ENCODE peak calls at places on chromosomes 13 and 19, in six cellular contexts. I, F, H, S, G and U are unnamed samples.
A peak's percentile ranks its signal among the peaks of the same experiment; 100 is the strongest.

GRCh38 chr19:18687740-18688465 is 4.4 kb downstream of the CRTC1 start:
- DNase-seq in I (no peak), H (no peak), G (no peak), S (no peak), F (no peak), U (no peak)

GRCh38 chr13:39369161-39369890 is 233.7 kb downstream of the LHFPL6 start:
- DNase-seq in S (no peak), F (no peak), I (no peak), G (no peak), H (no peak), U (no peak)

GRCh38 chr19:39506944-39507714 is 7.8 kb upstream of the SELENOV start:
- DNase-seq in H (no peak), G (no peak), S (no peak), I (no peak), F (peak; percentile 87), U (no peak)

GRCh38 chr13:39148513-39148961 is 110.3 kb downstream of the NHLRC3 start:
- DNase-seq in H (no peak), S (no peak), I (no peak), F (peak; percentile 32), G (peak; percentile 11), U (no peak)

GRCh38 chr13:76991432-76991795 is 467 bp upstream of the CLN5 start:
- DNase-seq in H (no peak), F (peak; percentile 13), S (no peak), I (no peak), G (no peak), U (peak; percentile 79)

GRCh38 chr13:28753208-28753892 is 34.6 kb upstream of the SLC46A3 start:
- DNase-seq in I (peak; percentile 57), G (no peak), S (peak; percentile 21), F (peak; percentile 79), H (no peak), U (no peak)

GRCh38 chr13:88979465-88980180 is 1308.5 kb downstream of the SLITRK5 start:
- DNase-seq in G (no peak), I (no peak), H (no peak), S (no peak), F (peak; percentile 9), U (no peak)

GRCh38 chr13:39415003-39415402 is 188.0 kb downstream of the LHFPL6 start:
- DNase-seq in I (no peak), S (no peak), H (no peak), F (no peak), G (peak; percentile 12), U (no peak)

GRCh38 chr19:46514589-46515289 is 19.1 kb upstream of the PNMA8B start:
- DNase-seq in G (no peak), I (no peak), F (no peak), S (no peak), H (peak; percentile 9), U (no peak)

DNA sequence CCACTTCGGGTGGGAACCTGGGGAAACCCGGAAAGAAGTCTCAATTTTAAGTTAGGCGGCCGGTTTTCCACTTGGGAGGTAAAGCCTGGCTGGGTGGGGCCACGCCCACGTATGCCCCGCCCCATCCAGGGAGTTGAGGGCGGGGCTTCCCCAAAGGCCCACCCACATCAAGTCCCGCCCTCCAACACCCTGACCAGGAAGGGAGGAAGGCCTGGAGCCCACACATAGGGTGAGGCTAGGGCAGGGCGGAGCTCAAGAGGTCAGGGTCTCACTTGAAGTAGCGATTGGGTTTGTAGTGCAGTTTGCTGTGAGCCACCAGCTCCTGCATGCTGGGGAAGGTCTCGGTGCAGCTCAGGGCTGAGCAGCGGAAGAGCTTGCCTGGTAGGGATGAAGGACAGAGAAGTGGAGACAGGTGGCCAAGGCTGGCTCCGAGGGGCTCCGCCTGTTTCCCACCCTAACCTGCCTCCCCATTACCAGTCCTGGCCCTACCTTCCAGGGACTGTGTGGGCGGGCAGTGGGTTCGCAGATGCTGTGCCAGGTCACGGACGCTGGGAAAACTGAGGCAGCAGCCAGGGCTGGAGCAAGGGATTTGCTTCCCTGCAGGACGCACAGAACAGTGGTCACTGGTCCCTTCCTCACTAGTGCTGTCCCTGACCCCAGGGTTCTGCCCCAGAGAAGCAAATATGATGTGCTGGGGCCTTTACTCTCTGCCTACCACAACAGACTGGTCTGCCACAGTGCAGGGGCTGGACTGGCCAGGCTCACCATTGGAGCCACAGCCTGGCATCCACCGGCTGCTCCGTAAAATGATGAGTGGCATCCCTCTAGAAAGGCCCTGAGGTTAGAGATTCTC is 1.6 kb downstream of the ZNF414 start:
- DNase-seq in S (no peak), I (no peak), H (no peak), F (no peak), G (no peak), U (no peak)
- TF ChIP-seq CTCF in S (no peak), I (no peak), H (no peak), F (no peak), G (no peak), U (no peak)

GRCh38 chr13:112728375-112729126 is 38.7 kb downstream of the ATP11A start:
- DNase-seq in S (no peak), H (no peak), G (no peak), I (no peak), F (no peak), U (peak; percentile 22)
- H3K4me1 ChIP-seq in S (peaks cover 91% of the 10 kb centered on the region), H (peaks cover 16% of the 10 kb centered on the region), G (peaks cover 52% of the 10 kb centered on the region), I (no peaks in the 10 kb centered on the region), F (peaks cover 30% of the 10 kb centered on the region), U (no peaks in the 10 kb centered on the region)

GRCh38 chr13:40758811-40759210 is 12.2 kb downstream of the MRPS31 start:
- DNase-seq in I (no peak), H (no peak), S (no peak), F (no peak), G (no peak), U (no peak)

GRCh38 chr13:40764587-40765403 is 6.2 kb downstream of the MRPS31 start:
- DNase-seq in I (peak; percentile 71), H (no peak), G (no peak), S (no peak), F (no peak), U (no peak)

GRCh38 chr13:40765602-40766001 is 5.4 kb downstream of the MRPS31 start:
- DNase-seq in H (no peak), S (no peak), G (no peak), F (no peak), I (no peak), U (no peak)

GRCh38 chr13:40762849-40763248 is 8.1 kb downstream of the MRPS31 start:
- DNase-seq in H (no peak), S (no peak), F (no peak), G (no peak), I (no peak), U (no peak)
- H3K4me3 ChIP-seq in H (no peak overlapping the region), S (no peak overlapping the region), F (no peak overlapping the region), G (no peak overlapping the region), I (no peak overlapping the region), U (no peak overlapping the region)

GRCh38 chr13:86464193-86464592 is 665.0 kb upstream of the SLITRK6 start:
- DNase-seq in F (no peak), G (no peak), S (no peak), I (no peak), H (no peak), U (no peak)
- TF ChIP-seq CTCF in F (no peak), G (no peak), S (peak; percentile 37), I (no peak), H (no peak), U (no peak)

GRCh38 chr19:48877900-48878218 is 5.6 kb downstream of the PPP1R15A start:
- DNase-seq in H (no peak), F (no peak), S (no peak), I (no peak), G (no peak), U (no peak)
- H3K4me1 ChIP-seq in H (peaks cover 22% of the 10 kb centered on the region), F (peaks cover 23% of the 10 kb centered on the region), S (peaks cover 73% of the 10 kb centered on the region), I (peaks cover 16% of the 10 kb centered on the region), G (peaks cover 31% of the 10 kb centered on the region), U (peaks cover 13% of the 10 kb centered on the region)

GRCh38 chr19:19900124-19900523 is 622 bp upstream of the ZNF93 start:
- DNase-seq in I (no peak), F (peak; percentile 17), G (no peak), H (no peak), S (no peak), U (no peak)
- H3K4me3 ChIP-seq in I (peak overlapping the region; percentile 46), F (peak overlapping the region; percentile 6), G (peak overlapping the region; percentile 73), H (peak overlapping the region; percentile 68), S (peak overlapping the region; percentile 80), U (peak overlapping the region; percentile 95)